ENCODE peak calls at places on chromosome 7, in four cellular contexts. X, T, P and S are unnamed samples.
A peak's percentile ranks its signal among the peaks of the same experiment; 100 is the strongest.

GRCh38 chr7:64892666-64893269 is 10.3 kb upstream of the ZNF273 start:
- DNase-seq in X (no peak), P (peak; percentile 56), T (no peak), S (no peak)

GRCh38 chr7:1677206-1678069 is 7.4 kb downstream of the ELFN1 start:
- DNase-seq in T (no peak), X (no peak), P (no peak), S (no peak)

GRCh38 chr7:2164156-2164555 is 68.6 kb downstream of the MAD1L1 start:
- DNase-seq in P (no peak), X (no peak), T (no peak), S (no peak)

GRCh38 chr7:149714081-149714909 is 59.1 kb downstream of the ZNF467 start:
- DNase-seq in P (peak; percentile 98), X (peak; percentile 32), T (peak; percentile 61), S (peak; percentile 96)

GRCh38 chr7:8389898-8390642 is 43.3 kb upstream of the NXPH1 start:
- DNase-seq in X (no peak), P (peak; percentile 86), T (no peak), S (no peak)

GRCh38 chr7:8423057-8423456 is 10.4 kb upstream of the NXPH1 start:
- DNase-seq in P (no peak), X (no peak), T (no peak), S (no peak)

GRCh38 chr7:18426564-18427226 is 68.9 kb upstream of the HDAC9 start:
- DNase-seq in P (no peak), T (no peak), X (no peak), S (no peak)

GRCh38 chr7:157638563-157638962 is 301.8 kb downstream of the DNAJB6 start:
- DNase-seq in P (no peak), X (no peak), T (no peak), S (no peak)

GRCh38 chr7:87475359-87476178 is at the start of gene ABCB4:
- DNase-seq in P (no peak), T (no peak), X (no peak), S (peak; percentile 12)

GRCh38 chr7:137669706-137670105 is 177.1 kb downstream of the DGKI start:
- DNase-seq in T (no peak), P (no peak), X (no peak), S (no peak)

GRCh38 chr7:154584352-154585252 is 418.3 kb downstream of the PAXIP1 start:
- DNase-seq in P (peak; percentile 29), T (no peak), X (no peak), S (no peak)

GRCh38 chr7:46175221-46175620 is 254.1 kb upstream of the IGFBP3 start:
- DNase-seq in T (no peak), X (no peak), P (no peak), S (no peak)

GRCh38 chr7:45407730-45408406 is 166.3 kb upstream of the ADCY1 start:
- DNase-seq in P (peak; percentile 22), T (no peak), X (no peak), S (no peak)

GRCh38 chr7:33882040-33882800 is 23.1 kb upstream of the BMPER start:
- DNase-seq in T (no peak), X (no peak), P (no peak), S (no peak)

GRCh38 chr7:127683776-127684681 is 32.0 kb downstream of the SND1 start:
- DNase-seq in P (no peak), X (peak; percentile 82), T (no peak), S (no peak)

GRCh38 chr7:155405399-155406318 is 52.3 kb upstream of the EN2 start:
- DNase-seq in X (no peak), T (no peak), P (peak; percentile 18), S (no peak)

GRCh38 chr7:134461921-134462320 is 3.0 kb upstream of the AKR1B1 start:
- DNase-seq in P (no peak), X (no peak), T (no peak), S (no peak)

GRCh38 chr7:106736508-106737201 is 75.7 kb upstream of the CCDC71L start:
- DNase-seq in T (no peak), X (peak; percentile 48), P (peak; percentile 80), S (peak; percentile 18)

GRCh38 chr7:82562716-82563404 is 119.3 kb upstream of the CACNA2D1 start:
- DNase-seq in X (no peak), P (no peak), T (no peak), S (no peak)

GRCh38 chr7:149559711-149560110 is 62.1 kb upstream of the ZNF746 start:
- DNase-seq in P (no peak), X (no peak), T (no peak), S (no peak)

GRCh38 chr7:98105942-98106544 is 619 bp upstream of the LMTK2 start:
- DNase-seq in T (no peak), X (no peak), P (no peak), S (no peak)

GRCh38 chr7:31082017-31082416 is 29.9 kb downstream of the ADCYAP1R1 start:
- DNase-seq in P (no peak), T (no peak), X (no peak), S (no peak)

GRCh38 chr7:106041140-106041717 is 70.9 kb downstream of the SYPL1 start:
- DNase-seq in T (no peak), P (peak; percentile 87), X (no peak), S (no peak)

GRCh38 chr7:31327071-31327470 is 13.5 kb downstream of the NEUROD6 start:
- DNase-seq in X (no peak), P (no peak), T (no peak), S (no peak)

GRCh38 chr7:22319424-22320403 is 37.2 kb downstream of the RAPGEF5 start:
- DNase-seq in P (no peak), X (no peak), T (no peak), S (no peak)

GRCh38 chr7:133936074-133936473 is 191.1 kb upstream of the LRGUK start:
- DNase-seq in P (no peak), X (no peak), T (no peak), S (no peak)

GRCh38 chr7:30510124-30511074 is 5.8 kb upstream of the GGCT start:
- DNase-seq in P (peak; percentile 65), X (no peak), T (no peak), S (no peak)

GRCh38 chr7:98745722-98746318 is 124.0 kb downstream of the TMEM130 start:
- DNase-seq in X (no peak), P (peak; percentile 84), T (peak; percentile 35), S (peak; percentile 58)

GRCh38 chr7:117044664-117045063 is 91.4 kb downstream of the ST7 start:
- DNase-seq in T (no peak), P (no peak), X (no peak), S (no peak)

GRCh38 chr7:96727534-96728088 is 18.0 kb upstream of the SEM1 start:
- DNase-seq in P (no peak), X (no peak), T (no peak), S (no peak)

GRCh38 chr7:106114735-106115383 is 2.7 kb upstream of the SYPL1 start:
- DNase-seq in P (no peak), X (no peak), T (no peak), S (no peak)

GRCh38 chr7:100342761-100343160 is 15.2 kb upstream of the PILRB start:
- DNase-seq in T (no peak), P (no peak), X (no peak), S (no peak)

GRCh38 chr7:111137296-111138195 is 46.6 kb downstream of the LRRN3 start:
- DNase-seq in P (no peak), T (no peak), X (no peak), S (no peak)

GRCh38 chr7:157004839-157005455 is 5.5 kb downstream of the MNX1 start:
- DNase-seq in P (no peak), T (no peak), X (no peak), S (no peak)

GRCh38 chr7:94741179-94741578 is 85.2 kb upstream of the SGCE start:
- DNase-seq in X (no peak), P (no peak), T (no peak), S (no peak)

GRCh38 chr7:67654622-67655021 is 658.0 kb downstream of the TYW1 start:
- DNase-seq in T (no peak), X (no peak), P (no peak), S (no peak)
- TF ChIP-seq SPI1 in T (no peak), X (no peak), P (no peak), S (no peak)

GRCh38 chr7:142365410-142365842 is 107.6 kb upstream of the PRSS58 start:
- DNase-seq in X (no peak), P (no peak), T (no peak), S (no peak)
- TF ChIP-seq POLR2AphosphoS5 in X (no peak), P (no peak), T (no peak), S (no peak)

GRCh38 chr7:27700501-27700900 is 37.8 kb upstream of the HIBADH start:
- DNase-seq in T (no peak), X (no peak), P (no peak), S (no peak)
- TF ChIP-seq SPI1 in T (no peak), X (no peak), P (no peak), S (no peak)

DNA sequence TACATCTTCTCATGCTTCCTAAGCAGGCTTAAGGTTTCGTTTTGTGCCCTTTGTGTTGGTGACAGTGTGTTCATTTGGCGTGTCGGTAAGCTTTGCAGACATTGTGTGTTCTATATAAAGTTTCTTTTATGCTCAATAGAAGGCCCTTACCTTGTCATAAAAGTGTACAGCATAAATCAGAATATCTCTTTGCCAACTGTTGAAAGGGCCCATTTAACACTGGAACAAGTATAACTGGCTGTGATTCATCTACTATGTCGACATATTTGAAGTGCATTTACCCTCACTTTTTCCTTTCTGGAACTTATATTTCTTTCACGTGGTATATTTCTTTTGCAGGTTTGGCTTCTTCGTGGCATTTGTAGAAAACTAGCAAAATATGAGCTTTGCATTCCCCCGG is 32.7 kb downstream of the EEPD1 start:
- DNase-seq in X (no peak), T (no peak), P (no peak), S (no peak)
- TF ChIP-seq POLR2AphosphoS5 in X (no peak), T (no peak), P (no peak), S (no peak)

GRCh38 chr7:79453558-79454324 is at the start of gene MAGI2:
- DNase-seq in T (no peak), X (no peak), P (no peak), S (no peak)
- TF ChIP-seq SPI1 in T (no peak), X (no peak), P (no peak), S (no peak)

GRCh38 chr7:101942603-101943210 is 125.3 kb downstream of the CUX1 start:
- DNase-seq in P (no peak), T (no peak), X (no peak), S (no peak)

GRCh38 chr7:101944611-101945010 is 127.2 kb downstream of the CUX1 start:
- DNase-seq in X (no peak), P (no peak), T (no peak), S (no peak)

GRCh38 chr7:101943306-101943705 is 125.9 kb downstream of the CUX1 start:
- DNase-seq in P (no peak), X (no peak), T (no peak), S (no peak)

GRCh38 chr7:101943889-101944605 is 126.6 kb downstream of the CUX1 start:
- DNase-seq in T (no peak), P (no peak), X (no peak), S (no peak)

DNA sequence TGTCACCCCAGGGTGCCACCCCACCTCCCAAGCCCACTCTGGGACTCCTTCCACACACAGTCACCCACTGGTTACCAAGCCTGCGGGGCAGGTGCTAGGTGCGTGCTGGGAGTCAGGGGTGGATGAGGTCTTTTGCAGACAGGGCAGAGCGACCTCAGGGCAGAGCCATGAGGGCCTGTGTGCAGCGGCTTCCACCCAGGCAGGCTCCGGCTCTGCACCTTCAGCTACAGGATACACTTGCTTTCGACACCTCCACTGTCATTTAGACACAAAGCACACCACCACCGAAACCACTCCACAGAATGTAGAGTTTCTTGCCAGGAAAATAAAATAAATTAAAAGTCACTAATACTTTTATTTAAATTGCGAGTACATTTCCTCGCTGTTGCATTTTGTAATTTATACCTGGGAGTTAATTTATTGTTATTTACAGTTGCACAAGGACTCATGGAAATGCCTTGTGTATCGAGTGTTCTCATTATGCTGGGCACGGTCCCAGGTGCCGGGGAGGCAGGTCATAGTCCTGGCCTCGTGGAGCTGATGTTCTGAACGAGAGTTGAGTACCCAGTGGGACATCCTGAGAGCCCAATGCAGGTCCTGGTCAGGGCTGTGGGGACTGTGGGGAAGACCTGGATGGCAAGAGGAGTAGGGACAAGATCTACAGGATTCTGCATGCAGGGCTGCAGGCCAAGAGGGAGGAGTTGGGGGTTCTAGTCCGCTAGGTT is 127.8 kb downstream of the CUX1 start:
- DNase-seq in P (no peak), X (no peak), T (no peak), S (no peak)
- TF ChIP-seq POLR2AphosphoS5 in P (no peak), X (no peak), T (no peak), S (no peak)